ENCODE peak calls at places on chromosomes 4 and X, in six cellular contexts. U, H, W, C, N and L are unnamed samples.

GRCh38 chr4:3614731-3614980 is 82.4 kb upstream of the LRPAP1 start:
- DNase-seq in N (no peak), C (no peak), W (no peak), U (no peak), H (no peak), L (no peak)

GRCh38 chr4:169410839-169411770 is 140.3 kb upstream of the SH3RF1 start:
- DNase-seq in N (no peak), U (no peak), W (no peak), H (peak; percentile 57), C (peak; percentile 85), L (peak; percentile 75)

GRCh38 chr4:3521621-3522325 is 10.4 kb downstream of the LRPAP1 start:
- DNase-seq in H (no peak), U (peak; percentile 59), C (no peak), N (peak; percentile 61), W (no peak), L (no peak)

GRCh38 chr4:76251448-76252270 is at the start of gene FAM47E:
- DNase-seq in H (no peak), U (peak; percentile 80), W (peak; percentile 50), N (peak; percentile 94), C (peak; percentile 6), L (peak; percentile 17)

GRCh38 chrX:101219116-101219839 is at the start of gene DRP2:
- DNase-seq in H (no peak), U (no peak), N (no peak), W (no peak), C (peak; percentile 58), L (no peak)

GRCh38 chr4:22515888-22516541 is at the start of gene ADGRA3:
- DNase-seq in C (peak; percentile 51), U (peak; percentile 87), H (no peak), N (peak; percentile 93), W (peak; percentile 82), L (peak; percentile 73)

GRCh38 chrX:108704839-108705238 is 31.5 kb downstream of the IRS4 start:
- DNase-seq in W (no peak), H (no peak), N (no peak), U (no peak), C (no peak), L (no peak)

GRCh38 chr4:121064482-121064881 is 7.9 kb downstream of the NDNF start:
- DNase-seq in U (no peak), N (no peak), W (no peak), H (no peak), C (no peak), L (no peak)

GRCh38 chrX:121258545-121258944 is 211.1 kb downstream of the GLUD2 start:
- DNase-seq in N (no peak), C (no peak), H (no peak), W (no peak), U (no peak), L (no peak)

GRCh38 chrX:10159069-10159468 is 2.3 kb downstream of the CLCN4 start:
- DNase-seq in U (no peak), W (no peak), H (no peak), N (no peak), C (no peak), L (no peak)

GRCh38 chrX:131477498-131477897 is 66.4 kb upstream of the OR13H1 start:
- DNase-seq in U (no peak), N (no peak), H (no peak), C (no peak), W (no peak), L (no peak)

GRCh38 chrX:29155286-29155685 is 568.0 kb downstream of the IL1RAPL1 start:
- DNase-seq in N (no peak), C (no peak), U (no peak), W (no peak), H (no peak), L (no peak)

DNA sequence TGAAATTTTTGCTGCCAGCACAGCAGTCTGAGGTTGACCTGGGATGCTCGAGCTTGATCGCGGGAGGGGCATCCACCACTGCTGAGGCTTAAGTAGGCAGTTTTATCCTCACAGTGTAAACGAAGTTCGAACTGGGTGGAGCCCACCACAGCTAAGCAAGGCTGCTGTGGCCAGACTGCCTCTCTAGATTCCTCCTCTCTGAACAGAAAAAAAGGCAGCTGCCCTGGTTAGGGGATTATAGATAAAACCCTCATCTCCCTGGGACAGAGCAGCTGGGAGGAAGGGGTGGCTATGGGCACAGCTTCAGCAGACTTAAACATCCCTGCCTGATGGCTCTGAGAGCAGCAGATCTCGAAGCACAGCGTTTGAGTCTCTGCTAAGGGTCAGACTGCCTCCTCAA is 314.6 kb downstream of the STPG2 start:
- DNase-seq in C (no peak), H (no peak), U (no peak), W (no peak), N (peak; percentile 36), L (no peak)
- H3K4me3 ChIP-seq in C (no peak overlapping the region), H (no peak overlapping the region), U (no peak overlapping the region), W (no peak overlapping the region), N (no peak overlapping the region), L (no peak overlapping the region)

DNA sequence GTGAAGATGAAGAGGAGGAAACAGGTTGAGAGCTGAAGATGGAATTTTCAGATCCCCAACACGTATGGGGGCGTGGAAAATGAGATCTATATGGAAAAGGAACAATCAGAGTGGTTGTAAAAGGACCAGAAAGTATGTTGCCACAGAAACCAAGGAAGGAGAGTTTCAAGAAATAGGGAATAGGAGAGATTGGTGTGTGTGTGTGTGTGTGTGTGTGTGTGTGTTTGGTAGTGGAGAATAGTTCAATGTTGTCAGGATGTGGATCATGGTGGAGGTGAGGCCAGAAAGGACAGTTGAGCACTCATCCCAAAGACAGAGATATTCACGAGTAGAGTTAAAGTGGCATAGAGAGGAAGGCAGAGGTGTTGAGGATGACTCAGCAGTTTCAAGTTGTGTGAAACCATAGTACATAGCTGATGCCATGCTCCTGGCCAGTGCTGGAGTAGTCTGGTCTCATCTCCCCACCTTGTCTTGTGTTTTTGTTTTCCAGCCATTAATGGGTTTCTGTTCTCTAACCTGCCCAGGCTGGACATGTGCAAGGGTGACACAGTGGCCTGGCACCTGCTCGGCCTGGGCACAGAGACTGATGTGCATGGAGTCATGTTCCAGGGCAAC is 36.1 kb downstream of the HEPH start:
- DNase-seq in N (no peak), C (no peak), W (no peak), H (no peak), U (no peak), L (no peak)
- TF ChIP-seq CTCF in N (no peak), C (no peak), W (no peak), H (no peak), U (no peak), L (no peak)

GRCh38 chrX:65596270-65596669 is 61.7 kb upstream of the LAS1L start:
- DNase-seq in U (peak; percentile 64), H (no peak), N (no peak), W (no peak), C (peak; percentile 49), L (peak; percentile 60)
- H3K4me3 ChIP-seq in U (no peak overlapping the region), H (no peak overlapping the region), N (no peak overlapping the region), W (no peak overlapping the region), C (no peak overlapping the region), L (no peak overlapping the region)

GRCh38 chrX:41923925-41924693 is 755 bp upstream of the CASK start:
- DNase-seq in W (no peak), U (peak; percentile 54), C (peak; percentile 26), H (peak; percentile 61), N (no peak), L (peak; percentile 34)

GRCh38 chrX:41922125-41922521 is 1.2 kb downstream of the CASK start:
- DNase-seq in C (peak; percentile 27), N (no peak), W (no peak), H (peak; percentile 20), U (no peak), L (peak; percentile 40)

GRCh38 chrX:41921492-41922124 is 1.7 kb downstream of the CASK start:
- DNase-seq in H (peak; percentile 17), N (no peak), W (no peak), C (peak; percentile 37), U (no peak), L (peak; percentile 72)

GRCh38 chrX:41923257-41923924 is at the start of gene CASK:
- DNase-seq in W (peak; percentile 94), C (peak; percentile 87), N (peak; percentile 97), H (peak; percentile 90), U (peak; percentile 96), L (peak; percentile 91)

GRCh38 chrX:41922694-41923171 is 621 bp downstream of the CASK start:
- DNase-seq in U (peak; percentile 57), W (peak; percentile 52), C (no peak), H (peak; percentile 47), N (peak; percentile 73), L (peak; percentile 13)
- TF ChIP-seq CTCF in U (no peak), W (no peak), C (no peak), H (peak; percentile 26), N (no peak), L (no peak)

GRCh38 chr4:155672342-155672741 is 5.7 kb downstream of the GUCY1A1 start:
- DNase-seq in W (no peak), H (no peak), C (no peak), U (no peak), N (no peak), L (no peak)

GRCh38 chr4:155666701-155667537 is at the start of gene GUCY1A1:
- DNase-seq in U (peak; percentile 74), N (peak; percentile 74), H (no peak), W (peak; percentile 20), C (no peak), L (peak; percentile 26)

GRCh38 chr4:155673453-155673979 is 6.9 kb downstream of the GUCY1A1 start:
- DNase-seq in W (no peak), C (no peak), H (no peak), U (no peak), N (no peak), L (no peak)

GRCh38 chr4:155665054-155665453 is 1.6 kb upstream of the GUCY1A1 start:
- DNase-seq in N (no peak), U (no peak), W (no peak), H (no peak), C (no peak), L (no peak)

DNA sequence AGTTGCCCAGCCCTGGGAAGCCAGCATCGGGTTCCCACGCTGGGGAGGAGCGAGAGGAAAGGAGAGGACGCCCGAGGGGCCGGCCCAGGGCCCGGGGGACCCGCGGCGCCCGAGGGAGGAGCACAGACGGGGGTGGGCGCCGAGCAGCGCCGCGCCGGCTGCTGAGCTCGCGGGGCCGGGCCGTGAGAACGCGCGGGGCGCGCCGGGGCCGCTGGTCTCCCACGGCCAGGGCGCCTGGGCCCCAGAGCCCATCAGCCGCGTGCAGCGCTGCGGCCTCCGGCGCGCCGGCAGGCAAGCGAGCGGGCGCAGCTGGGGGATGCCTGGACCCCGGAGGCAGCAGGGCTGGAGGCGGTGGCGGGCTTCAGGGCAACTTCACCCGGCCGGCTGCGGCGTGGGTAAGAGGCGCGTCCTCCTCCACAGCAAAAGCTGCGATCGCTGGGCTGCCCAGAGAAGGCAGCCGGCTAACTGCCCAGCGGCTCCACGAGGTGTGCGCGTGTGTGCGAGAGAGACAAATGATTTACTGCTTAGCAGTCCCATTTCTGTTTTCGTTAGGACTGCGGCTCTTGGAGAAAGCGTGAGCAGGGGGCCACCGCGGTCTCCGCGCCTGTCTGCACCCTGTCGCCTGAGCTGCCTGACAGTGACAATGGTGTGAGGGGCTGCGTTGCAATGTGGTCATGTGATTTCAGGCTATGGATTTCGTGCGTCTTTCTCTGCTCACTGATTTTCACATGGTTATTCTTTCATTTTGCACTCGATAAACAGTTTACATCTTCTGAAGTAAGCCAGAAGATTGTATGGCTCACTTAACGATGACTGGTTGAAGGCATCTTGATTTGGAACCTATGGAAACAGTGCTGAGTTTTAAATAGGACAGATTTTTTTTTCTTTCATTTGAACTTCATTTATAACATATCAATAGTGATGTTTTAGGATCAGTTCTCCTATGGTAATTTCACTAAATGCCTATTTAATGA is 1.2 kb downstream of the GUCY1A1 start:
- DNase-seq in U (peak; percentile 74), H (no peak), N (peak; percentile 91), W (peak; percentile 30), C (peak; percentile 27), L (peak; percentile 38)
- H3K4me3 ChIP-seq in U (peak overlapping the region; percentile 68), H (no peak overlapping the region), N (peak overlapping the region; percentile 85), W (peak overlapping the region; percentile 55), C (peak overlapping the region; percentile 86), L (peak overlapping the region; percentile 60)